ENCODE peak calls at places on chromosome 9, in six cellular contexts. C, J, A, I, P and E are unnamed samples.

GRCh38 chr9:2234371-2234893 is 219.3 kb downstream of the SMARCA2 start:
- DNase-seq in C (peak), J (no peak), A (no peak), I (peak), P (no peak), E (peak)

GRCh38 chr9:109914280-109915027 is 134.5 kb downstream of the PALM2AKAP2 start:
- DNase-seq in C (no peak), J (no peak), A (no peak), I (peak), P (no peak), E (no peak)

GRCh38 chr9:101465330-101465915 is 29.8 kb upstream of the ALDOB start:
- DNase-seq in C (no peak), J (no peak), A (peak), I (peak), P (peak), E (peak)

GRCh38 chr9:127664678-127665507 is 41.9 kb upstream of the CFAP157 start:
- DNase-seq in C (no peak), J (no peak), A (no peak), I (peak), P (no peak), E (no peak)

GRCh38 chr9:4034404-4034803 is 265.5 kb downstream of the GLIS3 start:
- DNase-seq in C (no peak), J (no peak), A (no peak), I (no peak), P (no peak), E (no peak)

GRCh38 chr9:14433841-14434511 is 120.0 kb upstream of the NFIB start:
- DNase-seq in C (peak), J (no peak), A (peak), I (peak), P (no peak), E (no peak)

GRCh38 chr9:38250279-38251035 is 142.0 kb upstream of the ALDH1B1 start:
- DNase-seq in C (no peak), J (peak), A (no peak), I (no peak), P (no peak), E (no peak)

GRCh38 chr9:122263699-122264349 is 816 bp downstream of the RBM18 start:
- DNase-seq in C (no peak), J (no peak), A (no peak), I (peak), P (no peak), E (no peak)

GRCh38 chr9:107465467-107466451 is 23.8 kb downstream of the KLF4 start:
- DNase-seq in C (peak), J (no peak), A (peak), I (peak), P (peak), E (peak)

GRCh38 chr9:79263666-79264460 is 307.9 kb upstream of the TLE4 start:
- DNase-seq in C (no peak), J (peak), A (no peak), I (peak), P (no peak), E (no peak)

GRCh38 chr9:97518909-97519307 is 17.4 kb downstream of the TMOD1 start:
- DNase-seq in C (peak), J (no peak), A (peak), I (peak), P (no peak), E (peak)

GRCh38 chr9:97668485-97668884 is 28.7 kb downstream of the XPA start:
- DNase-seq in C (no peak), J (no peak), A (no peak), I (no peak), P (no peak), E (no peak)

GRCh38 chr9:34866614-34867013 is 91.5 kb upstream of the PHF24 start:
- DNase-seq in C (no peak), J (no peak), A (no peak), I (no peak), P (no peak), E (no peak)

GRCh38 chr9:34863426-34863825 is 94.7 kb upstream of the PHF24 start:
- DNase-seq in C (no peak), J (no peak), A (no peak), I (no peak), P (no peak), E (no peak)

DNA sequence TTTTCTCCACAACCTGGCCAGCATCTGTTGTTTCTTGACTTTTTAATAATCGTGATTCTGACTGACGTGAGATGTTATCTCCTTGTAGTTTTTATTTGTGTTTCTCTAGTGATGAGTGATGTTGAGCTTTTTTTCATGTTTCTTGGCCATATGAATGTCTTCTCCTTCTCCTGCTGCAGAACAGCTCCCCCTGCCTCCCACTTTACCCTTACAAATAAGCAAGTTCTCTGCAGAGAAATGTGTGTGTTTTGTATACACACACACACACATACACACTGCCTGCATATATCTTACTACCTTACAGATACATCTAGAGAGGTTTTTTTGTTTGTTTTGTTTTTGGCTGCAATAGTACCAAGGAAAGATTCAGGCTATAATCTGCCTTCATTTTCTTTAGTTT is 88.7 kb upstream of the PHF24 start:
- DNase-seq in C (no peak), J (peak), A (peak), I (peak), P (no peak), E (no peak)
- TF ChIP-seq CTCF in C (no peak), J (no peak), A (peak), I (no peak), P (no peak), E (no peak)

GRCh38 chr9:135468866-135469521 is 10.6 kb upstream of the PPP1R26 start:
- DNase-seq in C (no peak), J (no peak), A (no peak), I (peak), P (no peak), E (no peak)
- TF ChIP-seq POLR2A in C (no peak), J (no peak), A (no peak), I (no peak), P (no peak), E (no peak)

DNA sequence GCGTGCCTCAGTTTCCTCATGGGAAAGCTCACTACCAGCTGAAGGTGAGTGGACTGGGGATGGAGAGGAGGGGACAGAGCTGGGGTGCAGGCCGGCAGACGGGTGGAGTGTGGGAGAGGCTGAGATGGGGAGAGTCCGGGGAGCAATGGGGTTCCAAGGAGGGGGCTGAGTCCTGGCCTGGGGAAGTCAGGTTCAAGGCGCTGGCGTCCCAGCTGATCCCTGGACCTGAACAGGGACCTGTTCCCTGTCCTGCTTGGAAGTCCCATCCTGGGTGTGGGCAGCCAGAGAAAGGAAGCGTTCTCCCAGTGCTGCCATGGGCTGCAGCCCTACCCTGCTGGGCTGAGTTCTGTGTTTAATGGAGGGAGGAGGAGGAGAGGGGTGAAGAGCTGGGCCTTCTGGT is 60.9 kb upstream of the GNE start:
- DNase-seq in C (no peak), J (no peak), A (no peak), I (no peak), P (peak), E (no peak)
- H3K4me3 ChIP-seq in C (no peak), J (no peak), A (no peak), I (no peak), P (no peak), E (no peak)

GRCh38 chr9:75235632-75236031 is 147.3 kb downstream of the OSTF1 start:
- DNase-seq in C (no peak), J (no peak), A (peak), I (no peak), P (no peak), E (no peak)

GRCh38 chr9:75239176-75239575 is 150.9 kb downstream of the OSTF1 start:
- DNase-seq in C (no peak), J (no peak), A (peak), I (peak), P (no peak), E (peak)

GRCh38 chr9:75233011-75233410 is 144.7 kb downstream of the OSTF1 start:
- DNase-seq in C (no peak), J (no peak), A (no peak), I (no peak), P (no peak), E (no peak)

GRCh38 chr9:75238311-75238976 is 150.1 kb downstream of the OSTF1 start:
- DNase-seq in C (no peak), J (no peak), A (peak), I (peak), P (peak), E (peak)
- TF ChIP-seq CTCF in C (no peak), J (peak), A (peak), I (peak), P (peak), E (no peak)

GRCh38 chr9:36901528-36901927 is 132.5 kb downstream of the PAX5 start:
- DNase-seq in C (no peak), J (no peak), A (no peak), I (no peak), P (no peak), E (peak)

GRCh38 chr9:36900136-36900855 is 133.8 kb downstream of the PAX5 start:
- DNase-seq in C (no peak), J (no peak), A (no peak), I (no peak), P (no peak), E (peak)

GRCh38 chr9:36899406-36899805 is 134.7 kb downstream of the PAX5 start:
- DNase-seq in C (no peak), J (no peak), A (no peak), I (no peak), P (no peak), E (peak)

GRCh38 chr9:36902063-36902735 is 131.9 kb downstream of the PAX5 start:
- DNase-seq in C (no peak), J (no peak), A (no peak), I (no peak), P (no peak), E (peak)

GRCh38 chr9:36900856-36901220 is 133.2 kb downstream of the PAX5 start:
- DNase-seq in C (no peak), J (no peak), A (no peak), I (no peak), P (no peak), E (no peak)
- TF ChIP-seq POLR2A in C (no peak), J (no peak), A (no peak), I (no peak), P (no peak), E (no peak)